ENCODE peak calls at places on chromosomes 6 and 20, in seven cellular contexts. One of them, this sample, is unnamed.

GRCh38 chr6:34386316-34387137 is 5.9 kb downstream of the NUDT3 start:
- DNase-seq in GM23338: no peak
- DNase-seq in left lung: no peak
- DNase-seq in neural progenitor cell: no peak
- DNase-seq in heart left ventricle: no peak
- DNase-seq in Peyer's patch: peak; percentile 50
- DNase-seq in uterus: no peak
- DNase-seq in this sample: no peak

GRCh38 chr6:40439401-40439800 is 147.8 kb downstream of the LRFN2 start:
- DNase-seq in Peyer's patch: no peak
- DNase-seq in left lung: no peak
- DNase-seq in uterus: no peak
- DNase-seq in GM23338: peak; percentile 18
- DNase-seq in neural progenitor cell: no peak
- DNase-seq in heart left ventricle: no peak
- DNase-seq in this sample: no peak

GRCh38 chr20:61773081-61773631 is 292.5 kb downstream of the TAF4 start:
- DNase-seq in neural progenitor cell: no peak
- DNase-seq in uterus: no peak
- DNase-seq in GM23338: no peak
- DNase-seq in Peyer's patch: no peak
- DNase-seq in heart left ventricle: no peak
- DNase-seq in left lung: no peak
- DNase-seq in this sample: no peak

GRCh38 chr6:134525190-134525868 is 207.4 kb upstream of the SGK1 start:
- DNase-seq in uterus: no peak
- DNase-seq in GM23338: no peak
- DNase-seq in left lung: no peak
- DNase-seq in neural progenitor cell: no peak
- DNase-seq in Peyer's patch: no peak
- DNase-seq in heart left ventricle: no peak
- DNase-seq in this sample: no peak

GRCh38 chr20:47346172-47346571 is 10.3 kb downstream of the ZMYND8 start:
- DNase-seq in GM23338: no peak
- DNase-seq in Peyer's patch: no peak
- DNase-seq in uterus: no peak
- DNase-seq in left lung: no peak
- DNase-seq in neural progenitor cell: no peak
- DNase-seq in heart left ventricle: no peak
- DNase-seq in this sample: no peak

GRCh38 chr20:10555865-10556308 is 117.9 kb downstream of the JAG1 start:
- DNase-seq in GM23338: no peak
- DNase-seq in neural progenitor cell: no peak
- DNase-seq in Peyer's patch: no peak
- DNase-seq in uterus: no peak
- DNase-seq in left lung: no peak
- DNase-seq in heart left ventricle: no peak
- DNase-seq in this sample: no peak

GRCh38 chr20:53708129-53708968 is 114.7 kb upstream of the ZNF217 start:
- DNase-seq in uterus: no peak
- DNase-seq in Peyer's patch: no peak
- DNase-seq in GM23338: no peak
- DNase-seq in neural progenitor cell: peak; percentile 16
- DNase-seq in left lung: no peak
- DNase-seq in heart left ventricle: no peak
- DNase-seq in this sample: no peak

GRCh38 chr6:111727041-111727440 is 121.4 kb upstream of the TRAF3IP2 start:
- DNase-seq in left lung: no peak
- DNase-seq in heart left ventricle: no peak
- DNase-seq in neural progenitor cell: no peak
- DNase-seq in uterus: no peak
- DNase-seq in GM23338: no peak
- DNase-seq in Peyer's patch: no peak
- DNase-seq in this sample: no peak

GRCh38 chr6:161115468-161115867 is 123.9 kb downstream of the MAP3K4 start:
- DNase-seq in left lung: no peak
- DNase-seq in neural progenitor cell: no peak
- DNase-seq in heart left ventricle: no peak
- DNase-seq in uterus: no peak
- DNase-seq in GM23338: no peak
- DNase-seq in Peyer's patch: no peak
- DNase-seq in this sample: no peak

GRCh38 chr20:8646716-8647115 is 422.2 kb upstream of the PLCB4 start:
- DNase-seq in Peyer's patch: no peak
- DNase-seq in GM23338: no peak
- DNase-seq in heart left ventricle: no peak
- DNase-seq in uterus: no peak
- DNase-seq in neural progenitor cell: no peak
- DNase-seq in left lung: no peak
- DNase-seq in this sample: no peak

GRCh38 chr6:99334526-99335127 is 14.8 kb downstream of the FAXC start:
- DNase-seq in uterus: no peak
- DNase-seq in heart left ventricle: no peak
- DNase-seq in left lung: no peak
- DNase-seq in Peyer's patch: no peak
- DNase-seq in GM23338: peak; percentile 87
- DNase-seq in neural progenitor cell: peak; percentile 66
- DNase-seq in this sample: no peak

GRCh38 chr20:24470782-24471582 is 1.6 kb downstream of the SYNDIG1 start:
- DNase-seq in uterus: peak; percentile 28
- DNase-seq in left lung: peak; percentile 60
- DNase-seq in heart left ventricle: no peak
- DNase-seq in neural progenitor cell: peak; percentile 51
- DNase-seq in GM23338: peak; percentile 68
- DNase-seq in Peyer's patch: no peak
- DNase-seq in this sample: no peak

GRCh38 chr6:113997106-113997505 is 26.2 kb upstream of the HDAC2 start:
- DNase-seq in Peyer's patch: no peak
- DNase-seq in left lung: no peak
- DNase-seq in GM23338: no peak
- DNase-seq in neural progenitor cell: no peak
- DNase-seq in heart left ventricle: no peak
- DNase-seq in uterus: no peak
- DNase-seq in this sample: no peak

GRCh38 chr6:33314515-33314942 is 651 bp upstream of the TAPBP start:
- DNase-seq in heart left ventricle: peak; percentile 84
- DNase-seq in neural progenitor cell: peak; percentile 62
- DNase-seq in uterus: peak; percentile 85
- DNase-seq in Peyer's patch: peak; percentile 86
- DNase-seq in GM23338: peak; percentile 82
- DNase-seq in left lung: no peak
- DNase-seq in this sample: peak; percentile 48

GRCh38 chr6:36269834-36270705 is at the start of gene PNPLA1:
- DNase-seq in GM23338: peak; percentile 51
- DNase-seq in uterus: no peak
- DNase-seq in left lung: peak; percentile 50
- DNase-seq in neural progenitor cell: peak; percentile 16
- DNase-seq in heart left ventricle: no peak
- DNase-seq in Peyer's patch: no peak
- DNase-seq in this sample: no peak

DNA sequence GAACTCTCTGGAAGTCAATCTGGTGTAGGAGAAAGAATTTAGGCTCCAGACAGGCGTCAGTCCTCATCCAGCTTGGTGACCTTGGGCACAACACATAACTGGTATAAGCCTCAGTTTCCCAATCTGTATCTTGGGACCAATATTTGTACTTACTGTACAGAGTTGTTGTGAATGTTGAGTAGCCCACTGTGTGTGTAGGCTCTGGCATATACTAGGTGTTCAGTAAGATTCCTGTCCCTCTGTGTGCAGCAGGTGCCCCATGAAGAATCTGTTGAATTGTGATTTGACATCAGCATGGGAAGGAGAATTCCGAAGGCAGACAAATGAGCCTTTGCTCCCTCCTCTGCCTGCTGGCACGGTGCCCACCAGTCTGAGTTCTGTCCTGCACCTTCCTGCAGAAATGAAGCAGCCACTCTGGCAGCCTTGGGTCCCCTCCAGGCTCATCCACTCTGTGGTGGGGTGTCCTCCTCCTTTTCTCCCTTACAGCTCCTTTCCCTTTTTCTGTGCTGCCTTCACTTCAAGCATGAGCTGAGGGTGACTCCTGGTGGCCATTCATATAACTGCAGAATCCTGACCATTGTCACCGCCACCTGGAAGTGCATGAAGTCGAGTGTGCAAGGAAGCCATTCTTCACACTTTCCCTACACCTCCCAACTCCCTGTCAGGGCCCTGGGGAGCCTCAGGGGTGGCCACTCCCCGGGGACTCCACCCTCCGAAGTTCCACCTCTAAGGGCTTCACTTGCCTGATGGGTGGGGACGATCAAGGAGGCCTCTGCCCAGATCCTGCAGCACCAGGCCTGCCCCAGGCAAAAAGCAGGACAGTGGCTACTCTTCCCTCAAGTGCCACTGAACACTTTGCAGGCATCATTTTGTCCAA is 48.2 kb downstream of the MRPL14 start:
- DNase-seq in heart left ventricle: peak; percentile 72
- DNase-seq in neural progenitor cell: peak; percentile 81
- DNase-seq in Peyer's patch: peak; percentile 90
- DNase-seq in uterus: peak; percentile 80
- DNase-seq in GM23338: peak; percentile 88
- DNase-seq in left lung: no peak
- DNase-seq in this sample: peak; percentile 86
- H3K4me1 ChIP-seq in heart left ventricle: peaks cover 34% of the 10 kb centered on the region
- H3K4me1 ChIP-seq in neural progenitor cell: peaks cover 51% of the 10 kb centered on the region
- H3K4me1 ChIP-seq in Peyer's patch: peaks cover 33% of the 10 kb centered on the region
- H3K4me1 ChIP-seq in uterus: peaks cover 12% of the 10 kb centered on the region
- H3K4me1 ChIP-seq in GM23338: peaks cover 14% of the 10 kb centered on the region
- H3K4me1 ChIP-seq in left lung: peaks cover 21% of the 10 kb centered on the region
- H3K4me1 ChIP-seq in this sample: peaks cover 7% of the 10 kb centered on the region

GRCh38 chr6:43769526-43770416 is at the start of gene VEGFA:
- DNase-seq in uterus: peak; percentile 91
- DNase-seq in left lung: peak; percentile 98
- DNase-seq in GM23338: peak; percentile 93
- DNase-seq in heart left ventricle: peak; percentile 93
- DNase-seq in Peyer's patch: peak; percentile 94
- DNase-seq in neural progenitor cell: peak; percentile 95
- DNase-seq in this sample: peak; percentile 81

GRCh38 chr6:43771858-43772570 is 2.0 kb downstream of the VEGFA start:
- DNase-seq in Peyer's patch: peak; percentile 82
- DNase-seq in heart left ventricle: peak; percentile 75
- DNase-seq in uterus: peak; percentile 54
- DNase-seq in left lung: peak; percentile 95
- DNase-seq in neural progenitor cell: peak; percentile 73
- DNase-seq in GM23338: peak; percentile 76
- DNase-seq in this sample: peak; percentile 89

GRCh38 chr6:43772571-43773049 is 2.6 kb downstream of the VEGFA start:
- DNase-seq in heart left ventricle: peak; percentile 44
- DNase-seq in left lung: no peak
- DNase-seq in Peyer's patch: no peak
- DNase-seq in GM23338: peak; percentile 66
- DNase-seq in uterus: no peak
- DNase-seq in neural progenitor cell: peak; percentile 80
- DNase-seq in this sample: peak; percentile 78

GRCh38 chr6:43770417-43771209 is 602 bp downstream of the VEGFA start:
- DNase-seq in GM23338: peak; percentile 75
- DNase-seq in uterus: peak; percentile 57
- DNase-seq in left lung: peak; percentile 94
- DNase-seq in heart left ventricle: peak; percentile 81
- DNase-seq in neural progenitor cell: peak; percentile 79
- DNase-seq in Peyer's patch: peak; percentile 74
- DNase-seq in this sample: peak; percentile 72

GRCh38 chr6:43771210-43771857 is 1.3 kb downstream of the VEGFA start:
- DNase-seq in heart left ventricle: peak; percentile 77
- DNase-seq in neural progenitor cell: peak; percentile 53
- DNase-seq in Peyer's patch: peak; percentile 81
- DNase-seq in GM23338: peak; percentile 71
- DNase-seq in uterus: peak; percentile 67
- DNase-seq in left lung: peak; percentile 93
- DNase-seq in this sample: peak; percentile 86
- TF ChIP-seq CTCF in heart left ventricle: no peak
- TF ChIP-seq CTCF in neural progenitor cell: no peak
- TF ChIP-seq CTCF in Peyer's patch: no peak
- TF ChIP-seq CTCF in GM23338: no peak
- TF ChIP-seq CTCF in uterus: no peak
- TF ChIP-seq CTCF in left lung: no peak
- TF ChIP-seq CTCF in this sample: no peak

GRCh38 chr6:107491791-107492674 is 2.1 kb downstream of the SOBP start:
- DNase-seq in left lung: no peak
- DNase-seq in Peyer's patch: no peak
- DNase-seq in heart left ventricle: peak; percentile 79
- DNase-seq in GM23338: no peak
- DNase-seq in neural progenitor cell: no peak
- DNase-seq in uterus: peak; percentile 27
- DNase-seq in this sample: no peak
- H3K4me3 ChIP-seq in left lung: no peak overlapping the region
- H3K4me3 ChIP-seq in Peyer's patch: peak overlapping the region; percentile 71
- H3K4me3 ChIP-seq in heart left ventricle: peak overlapping the region; percentile 83
- H3K4me3 ChIP-seq in GM23338: peak overlapping the region; percentile 94
- H3K4me3 ChIP-seq in neural progenitor cell: peak overlapping the region; percentile 86
- H3K4me3 ChIP-seq in uterus: peak overlapping the region; percentile 63
- H3K4me3 ChIP-seq in this sample: peak overlapping the region; percentile 55

GRCh38 chr20:57402206-57403125 is 11.3 kb downstream of the RBM38 start:
- DNase-seq in heart left ventricle: no peak
- DNase-seq in Peyer's patch: no peak
- DNase-seq in left lung: peak; percentile 58
- DNase-seq in neural progenitor cell: no peak
- DNase-seq in uterus: no peak
- DNase-seq in GM23338: no peak
- DNase-seq in this sample: peak; percentile 17

GRCh38 chr20:57399587-57400261 is 8.5 kb downstream of the RBM38 start:
- DNase-seq in neural progenitor cell: no peak
- DNase-seq in Peyer's patch: no peak
- DNase-seq in GM23338: no peak
- DNase-seq in heart left ventricle: peak; percentile 54
- DNase-seq in uterus: no peak
- DNase-seq in left lung: peak; percentile 65
- DNase-seq in this sample: no peak

GRCh38 chr20:57401565-57401918 is 10.3 kb downstream of the RBM38 start:
- DNase-seq in Peyer's patch: no peak
- DNase-seq in left lung: peak; percentile 36
- DNase-seq in uterus: no peak
- DNase-seq in GM23338: no peak
- DNase-seq in neural progenitor cell: no peak
- DNase-seq in heart left ventricle: no peak
- DNase-seq in this sample: no peak

GRCh38 chr20:57400262-57400701 is 9.1 kb downstream of the RBM38 start:
- DNase-seq in neural progenitor cell: no peak
- DNase-seq in Peyer's patch: no peak
- DNase-seq in left lung: peak; percentile 41
- DNase-seq in GM23338: no peak
- DNase-seq in uterus: no peak
- DNase-seq in heart left ventricle: no peak
- DNase-seq in this sample: peak; percentile 58

DNA sequence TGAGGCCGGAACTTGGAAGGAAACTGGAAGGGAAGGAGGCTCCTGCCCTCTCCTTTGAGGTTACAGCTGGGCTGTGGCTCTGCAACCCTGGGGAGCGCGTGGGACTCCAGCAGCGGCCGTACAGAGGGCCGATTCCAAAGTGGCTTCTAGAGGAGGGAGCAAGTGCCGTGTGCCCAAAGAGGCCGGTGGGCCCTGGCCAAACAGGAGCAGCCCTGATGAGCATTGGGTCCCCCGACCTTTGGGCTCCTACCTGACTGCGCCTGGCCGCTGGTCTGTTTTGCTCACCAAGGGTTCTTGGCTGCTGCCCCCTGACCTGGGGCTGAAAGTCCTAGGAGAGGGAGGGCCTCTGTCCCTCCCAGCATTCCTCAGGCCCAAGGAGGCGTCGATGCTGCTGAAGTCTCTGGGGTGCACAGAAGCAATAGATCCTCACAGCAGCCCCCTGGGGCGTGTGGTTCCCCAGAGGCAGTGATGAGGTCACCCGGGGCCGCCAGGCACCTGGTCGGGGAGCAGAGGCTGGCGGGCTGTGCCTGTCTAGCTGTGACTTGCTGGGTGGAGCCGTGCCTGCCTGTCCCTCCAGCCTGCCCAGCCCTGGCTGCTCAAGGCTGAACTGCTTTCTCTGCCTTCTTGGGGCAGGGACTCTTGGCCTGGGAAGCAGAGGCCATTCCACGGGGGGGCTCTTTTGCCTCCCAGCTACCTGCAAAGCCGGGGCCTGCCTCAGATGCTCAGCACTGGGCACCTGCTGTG is 9.8 kb downstream of the RBM38 start:
- DNase-seq in GM23338: no peak
- DNase-seq in Peyer's patch: peak; percentile 88
- DNase-seq in left lung: peak; percentile 65
- DNase-seq in uterus: no peak
- DNase-seq in neural progenitor cell: no peak
- DNase-seq in heart left ventricle: no peak
- DNase-seq in this sample: peak; percentile 50
- H3K4me1 ChIP-seq in GM23338: no peaks in the 10 kb centered on the region
- H3K4me1 ChIP-seq in Peyer's patch: peaks cover 43% of the 10 kb centered on the region
- H3K4me1 ChIP-seq in left lung: peaks cover 67% of the 10 kb centered on the region
- H3K4me1 ChIP-seq in uterus: peaks cover 27% of the 10 kb centered on the region
- H3K4me1 ChIP-seq in neural progenitor cell: peaks cover 19% of the 10 kb centered on the region
- H3K4me1 ChIP-seq in heart left ventricle: peaks cover 50% of the 10 kb centered on the region
- H3K4me1 ChIP-seq in this sample: no peaks in the 10 kb centered on the region